ENCODE peak calls at places on chromosomes 5 and 9, in four cellular contexts. X, Z, Q and W are unnamed samples.
A peak's percentile ranks its signal among the peaks of the same experiment; 100 is the strongest.

GRCh38 chr5:111782171-111782570 is 25.2 kb upstream of the NREP start:
- DNase-seq in Z (no peak), Q (no peak), X (no peak), W (no peak)

GRCh38 chr5:102903074-102903871 is 148.2 kb downstream of the PAM start:
- DNase-seq in Z (no peak), Q (no peak), X (no peak), W (no peak)

GRCh38 chr5:37552770-37553719 is 173.9 kb downstream of the WDR70 start:
- DNase-seq in Q (no peak), Z (no peak), X (no peak), W (peak; percentile 92)

GRCh38 chr9:35521708-35522107 is 31.8 kb downstream of the RUSC2 start:
- DNase-seq in Q (no peak), X (no peak), Z (no peak), W (no peak)

GRCh38 chr5:156121234-156121633 is 205.7 kb upstream of the SGCD start:
- DNase-seq in X (no peak), Z (no peak), Q (no peak), W (no peak)

GRCh38 chr5:176822426-176823075 is 12.2 kb downstream of the UNC5A start:
- DNase-seq in Q (no peak), Z (no peak), X (no peak), W (no peak)

GRCh38 chr9:20591223-20591622 is 31.1 kb downstream of the MLLT3 start:
- DNase-seq in X (no peak), Z (no peak), Q (no peak), W (no peak)

GRCh38 chr9:13364271-13364670 is 84.8 kb upstream of the MPDZ start:
- DNase-seq in X (no peak), Q (no peak), Z (no peak), W (no peak)

GRCh38 chr9:107545036-107545435 is 55.5 kb upstream of the KLF4 start:
- DNase-seq in Q (no peak), Z (no peak), X (no peak), W (no peak)

GRCh38 chr5:132238901-132239500 is 11.3 kb upstream of the P4HA2 start:
- DNase-seq in X (no peak), Q (no peak), Z (no peak), W (no peak)

GRCh38 chr5:87722286-87722685 is 309.6 kb upstream of the CCNH start:
- DNase-seq in Z (no peak), Q (no peak), X (no peak), W (no peak)

GRCh38 chr9:83355729-83356128 is 182.5 kb downstream of the FRMD3 start:
- DNase-seq in X (no peak), Q (no peak), Z (no peak), W (no peak)

GRCh38 chr9:105251733-105252404 is 7.4 kb downstream of the SLC44A1 start:
- DNase-seq in Q (no peak), X (peak; percentile 86), Z (no peak), W (no peak)

GRCh38 chr5:73135429-73136276 is 15.3 kb downstream of the TMEM171 start:
- DNase-seq in X (peak; percentile 18), Q (no peak), Z (no peak), W (peak; percentile 50)

GRCh38 chr9:114538241-114538640 is 33.0 kb upstream of the WHRN start:
- DNase-seq in Z (peak; percentile 7), X (peak; percentile 37), Q (no peak), W (peak; percentile 30)

GRCh38 chr9:87181670-87182069 is 234.4 kb upstream of the GAS1 start:
- DNase-seq in X (no peak), Z (peak; percentile 40), Q (no peak), W (no peak)

GRCh38 chr9:133184971-133185370 is 21.3 kb upstream of the GBGT1 start:
- DNase-seq in Z (no peak), X (peak; percentile 64), Q (no peak), W (peak; percentile 69)

GRCh38 chr5:93677344-93678021 is 63.9 kb downstream of the POU5F2 start:
- DNase-seq in X (peak; percentile 82), Z (no peak), Q (no peak), W (no peak)

GRCh38 chr9:126376311-126376902 is 49.8 kb downstream of the MVB12B start:
- DNase-seq in Q (no peak), X (peak; percentile 90), Z (no peak), W (no peak)

GRCh38 chr5:78587775-78588291 is 60.7 kb downstream of the LHFPL2 start:
- DNase-seq in Q (no peak), Z (no peak), X (no peak), W (peak; percentile 88)

GRCh38 chr9:16241231-16241630 is 629.2 kb downstream of the BNC2 start:
- DNase-seq in Q (no peak), Z (no peak), X (no peak), W (no peak)

GRCh38 chr9:37984672-37985611 is 81.0 kb upstream of the SLC25A51 start:
- DNase-seq in Z (no peak), Q (no peak), X (no peak), W (peak; percentile 69)

GRCh38 chr9:125932012-125932411 is 184.8 kb downstream of the PBX3 start:
- DNase-seq in Z (no peak), Q (no peak), X (no peak), W (peak; percentile 5)

GRCh38 chr5:31587546-31587945 is 51.4 kb upstream of the PDZD2 start:
- DNase-seq in Q (no peak), X (no peak), Z (no peak), W (no peak)

GRCh38 chr5:170067152-170067551 is 38.5 kb upstream of the FOXI1 start:
- DNase-seq in Z (peak; percentile 2), Q (no peak), X (no peak), W (no peak)

GRCh38 chr5:95644351-95645042 is 2.1 kb upstream of the RFESD start:
- DNase-seq in Q (peak; percentile 48), X (peak; percentile 45), Z (peak; percentile 56), W (peak; percentile 55)
- TF ChIP-seq BRCA1 in Q (no peak), X (no peak), Z (no peak), W (no peak)

GRCh38 chr9:98974554-98974953 is 30.8 kb downstream of the COL15A1 start:
- DNase-seq in X (no peak), Q (no peak), Z (no peak), W (no peak)

GRCh38 chr9:98973546-98973921 is 29.8 kb downstream of the COL15A1 start:
- DNase-seq in Q (no peak), Z (no peak), X (no peak), W (no peak)

GRCh38 chr9:98974106-98974505 is 30.4 kb downstream of the COL15A1 start:
- DNase-seq in X (no peak), Z (no peak), Q (no peak), W (no peak)

GRCh38 chr9:98975838-98976237 is 32.1 kb downstream of the COL15A1 start:
- DNase-seq in X (no peak), Z (no peak), Q (no peak), W (no peak)

GRCh38 chr9:98974994-98975712 is 31.4 kb downstream of the COL15A1 start:
- DNase-seq in Q (peak; percentile 99), Z (no peak), X (peak; percentile 34), W (peak; percentile 88)
- TF ChIP-seq BRCA1 in Q (no peak), Z (no peak), X (no peak), W (no peak)

GRCh38 chr5:16160706-16161105 is 18.9 kb downstream of the MARCHF11 start:
- DNase-seq in Q (no peak), X (peak; percentile 60), Z (peak; percentile 2), W (peak; percentile 55)
- TF ChIP-seq BRCA1 in Q (no peak), X (no peak), Z (no peak), W (no peak)

GRCh38 chr9:72633966-72634365 is 112.6 kb downstream of the TMC1 start:
- DNase-seq in Z (no peak), X (no peak), Q (no peak), W (no peak)
- TF ChIP-seq BRCA1 in Z (no peak), X (no peak), Q (no peak), W (no peak)